ENCODE peak calls at places on chromosomes 16 and 17, in four cellular contexts. O is nephron progenitor cell, U is fibroblast of mammary gland, K is heart left ventricle. W is an unnamed sample.

GRCh38 chr16:4679854-4680636 is 13.3 kb upstream of the NUDT16L1 start:
- DNase-seq in O (no peak), U (peak; percentile 91), K (peak; percentile 76), W (peak; percentile 66)

GRCh38 chr17:17494499-17495447 is 1.4 kb downstream of the RASD1 start:
- DNase-seq in O (peak; percentile 72), U (peak; percentile 47), K (peak; percentile 71), W (peak; percentile 53)

GRCh38 chr17:79088266-79088996 is 13.8 kb downstream of the ENGASE start:
- DNase-seq in O (no peak), U (no peak), K (no peak), W (no peak)

GRCh38 chr17:44383363-44383762 is 6.1 kb downstream of the ITGA2B start:
- DNase-seq in O (no peak), U (no peak), K (no peak), W (no peak)

GRCh38 chr17:69710926-69711325 is 296.4 kb downstream of the MAP2K6 start:
- DNase-seq in O (no peak), U (peak; percentile 48), K (no peak), W (no peak)

GRCh38 chr17:19487009-19487600 is 46.5 kb upstream of the SLC47A1 start:
- DNase-seq in O (no peak), U (peak; percentile 19), K (no peak), W (no peak)

GRCh38 chr16:83552193-83552592 is 255.6 kb upstream of the HSBP1 start:
- DNase-seq in O (no peak), U (peak; percentile 33), K (no peak), W (no peak)

GRCh38 chr17:41800601-41801373 is 11.0 kb downstream of the P3H4 start:
- DNase-seq in O (peak; percentile 49), U (peak; percentile 50), K (peak; percentile 29), W (no peak)

GRCh38 chr16:49834496-49835009 is 21.4 kb downstream of the ZNF423 start:
- DNase-seq in O (peak; percentile 70), U (no peak), K (peak; percentile 88), W (no peak)

GRCh38 chr16:79664407-79664806 is 63.9 kb upstream of the MAF start:
- DNase-seq in O (no peak), U (no peak), K (no peak), W (no peak)

GRCh38 chr17:6421700-6422604 is 13.0 kb downstream of the AIPL1 start:
- DNase-seq in O (peak; percentile 92), U (peak; percentile 75), K (peak; percentile 84), W (peak; percentile 79)

GRCh38 chr17:16398270-16399267 is 16.8 kb upstream of the TRPV2 start:
- DNase-seq in O (no peak), U (no peak), K (no peak), W (no peak)

GRCh38 chr16:78258651-78259050 is 159.2 kb downstream of the WWOX start:
- DNase-seq in O (no peak), U (no peak), K (no peak), W (no peak)

GRCh38 chr17:44758414-44759095 is at the start of gene ADAM11:
- DNase-seq in O (peak; percentile 61), U (no peak), K (peak; percentile 33), W (no peak)

GRCh38 chr17:43587647-43588046 is 41.5 kb upstream of the ETV4 start:
- DNase-seq in O (no peak), U (no peak), K (no peak), W (no peak)

GRCh38 chr16:19472487-19472886 is 49.4 kb downstream of the GDE1 start:
- DNase-seq in O (no peak), U (no peak), K (no peak), W (no peak)

GRCh38 chr16:21260870-21261791 is 17.0 kb downstream of the CRYM start:
- DNase-seq in O (no peak), U (peak; percentile 98), K (no peak), W (no peak)

GRCh38 chr17:48994548-48995331 is 2.4 kb upstream of the IGF2BP1 start:
- DNase-seq in O (no peak), U (no peak), K (no peak), W (no peak)

GRCh38 chr17:8372422-8372821 is 4.1 kb downstream of the KRABD2 start:
- DNase-seq in O (no peak), U (no peak), K (no peak), W (no peak)

GRCh38 chr16:1979271-1980025 is 1.8 kb downstream of the NOXO1 start:
- DNase-seq in O (peak; percentile 47), U (peak; percentile 15), K (no peak), W (no peak)

GRCh38 chr17:50956750-50957523 is 90.8 kb upstream of the TOB1 start:
- DNase-seq in O (peak; percentile 70), U (peak; percentile 55), K (peak; percentile 75), W (peak; percentile 68)

GRCh38 chr17:73142763-73143395 is 21.9 kb upstream of the SSTR2 start:
- DNase-seq in O (no peak), U (peak; percentile 49), K (no peak), W (no peak)

GRCh38 chr17:65449495-65449894 is 112.0 kb downstream of the AXIN2 start:
- DNase-seq in O (no peak), U (no peak), K (no peak), W (no peak)
- TF ChIP-seq CTCF in O (no peak), U (no peak), K (no peak), W (no peak)

DNA sequence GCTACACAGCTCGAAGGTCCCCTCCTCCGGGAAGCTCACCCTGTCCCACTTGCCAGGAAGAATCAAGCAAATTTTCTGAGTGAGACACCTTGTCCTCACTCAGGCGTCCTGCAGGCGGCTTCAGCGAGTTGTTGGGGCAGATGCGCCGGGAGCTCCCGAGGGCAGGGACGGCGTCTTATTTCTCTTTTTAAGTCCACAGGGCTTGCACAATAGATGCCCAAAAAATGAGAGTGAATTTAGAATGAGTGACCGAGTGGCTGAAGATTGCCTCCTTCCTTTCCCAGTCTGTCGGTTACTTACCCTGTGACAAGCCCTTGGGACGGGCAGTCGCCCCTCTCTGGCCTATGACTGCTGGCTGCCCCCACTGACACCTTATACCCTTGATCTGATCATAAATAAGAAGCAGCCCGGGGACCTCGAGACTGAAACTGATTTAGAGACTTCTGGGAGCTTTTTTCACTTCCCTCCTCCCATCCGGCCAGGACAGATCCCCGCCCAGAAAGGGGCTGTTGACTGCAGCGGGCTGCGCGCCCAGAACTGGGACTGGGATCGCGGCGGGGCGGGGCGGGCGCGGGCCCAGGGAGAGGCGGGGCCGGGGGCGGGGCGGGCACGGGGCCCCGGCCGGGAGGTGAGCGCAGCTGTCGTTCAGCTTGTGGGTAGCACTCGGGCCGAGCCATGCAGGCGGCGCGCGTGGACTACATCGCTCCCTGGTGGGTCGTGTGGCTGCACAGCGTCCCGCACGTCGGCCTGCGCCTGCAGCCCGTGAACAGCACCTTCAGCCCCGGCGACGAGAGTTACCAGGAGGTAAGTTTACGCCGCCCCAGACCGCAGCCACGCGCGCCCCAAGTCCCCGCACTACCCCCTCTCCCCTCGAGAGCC is at the start of gene TTYH2:
- DNase-seq in O (peak; percentile 89), U (peak; percentile 81), K (peak; percentile 94), W (peak; percentile 86)
- TF ChIP-seq CTCF in O (peak; percentile 32), U (peak; percentile 36), K (no peak), W (no peak)

GRCh38 chr17:33712120-33712519 is 419.0 kb upstream of the ASIC2 start:
- DNase-seq in O (no peak), U (no peak), K (no peak), W (no peak)
- TF ChIP-seq CTCF in O (no peak), U (no peak), K (no peak), W (no peak)

GRCh38 chr17:33945641-33946546 is 309.2 kb upstream of the CCL2 start:
- DNase-seq in O (no peak), U (no peak), K (no peak), W (no peak)

GRCh38 chr17:33948299-33948698 is 306.8 kb upstream of the CCL2 start:
- DNase-seq in O (no peak), U (no peak), K (no peak), W (peak; percentile 91)

GRCh38 chr17:33947762-33948161 is 307.3 kb upstream of the CCL2 start:
- DNase-seq in O (no peak), U (no peak), K (no peak), W (no peak)

GRCh38 chr17:33950061-33950460 is 305.0 kb upstream of the CCL2 start:
- DNase-seq in O (no peak), U (no peak), K (no peak), W (no peak)

GRCh38 chr17:33949100-33949499 is 306.0 kb upstream of the CCL2 start:
- DNase-seq in O (peak; percentile 37), U (no peak), K (no peak), W (no peak)
- TF ChIP-seq CTCF in O (peak; percentile 46), U (peak; percentile 23), K (no peak), W (no peak)

DNA sequence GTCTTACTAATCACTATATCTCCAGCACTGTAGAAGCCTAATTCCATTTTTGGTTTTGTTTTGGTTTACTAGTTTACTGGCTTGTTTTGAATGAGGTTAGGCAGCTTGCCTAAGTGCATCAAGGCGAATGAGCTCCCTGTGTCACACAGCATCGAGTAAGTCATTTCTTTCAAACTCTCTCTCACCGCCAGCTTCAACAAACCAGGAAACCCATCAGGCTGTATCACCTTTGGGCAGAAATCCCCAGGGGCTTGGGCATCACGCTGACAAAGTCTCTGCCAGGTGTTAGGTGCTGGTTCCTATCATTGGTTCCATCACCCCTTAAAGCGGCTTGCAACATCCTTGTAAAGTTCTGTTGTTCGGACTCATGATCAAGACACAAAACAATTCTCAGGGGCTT is 226.6 kb downstream of the GRIN2A start:
- DNase-seq in O (no peak), U (no peak), K (no peak), W (no peak)
- TF ChIP-seq CTCF in O (no peak), U (no peak), K (no peak), W (no peak)

GRCh38 chr16:25030420-25031131 is 15.4 kb upstream of the ARHGAP17 start:
- DNase-seq in O (no peak), U (no peak), K (no peak), W (no peak)
- TF ChIP-seq CTCF in O (no peak), U (no peak), K (no peak), W (no peak)

DNA sequence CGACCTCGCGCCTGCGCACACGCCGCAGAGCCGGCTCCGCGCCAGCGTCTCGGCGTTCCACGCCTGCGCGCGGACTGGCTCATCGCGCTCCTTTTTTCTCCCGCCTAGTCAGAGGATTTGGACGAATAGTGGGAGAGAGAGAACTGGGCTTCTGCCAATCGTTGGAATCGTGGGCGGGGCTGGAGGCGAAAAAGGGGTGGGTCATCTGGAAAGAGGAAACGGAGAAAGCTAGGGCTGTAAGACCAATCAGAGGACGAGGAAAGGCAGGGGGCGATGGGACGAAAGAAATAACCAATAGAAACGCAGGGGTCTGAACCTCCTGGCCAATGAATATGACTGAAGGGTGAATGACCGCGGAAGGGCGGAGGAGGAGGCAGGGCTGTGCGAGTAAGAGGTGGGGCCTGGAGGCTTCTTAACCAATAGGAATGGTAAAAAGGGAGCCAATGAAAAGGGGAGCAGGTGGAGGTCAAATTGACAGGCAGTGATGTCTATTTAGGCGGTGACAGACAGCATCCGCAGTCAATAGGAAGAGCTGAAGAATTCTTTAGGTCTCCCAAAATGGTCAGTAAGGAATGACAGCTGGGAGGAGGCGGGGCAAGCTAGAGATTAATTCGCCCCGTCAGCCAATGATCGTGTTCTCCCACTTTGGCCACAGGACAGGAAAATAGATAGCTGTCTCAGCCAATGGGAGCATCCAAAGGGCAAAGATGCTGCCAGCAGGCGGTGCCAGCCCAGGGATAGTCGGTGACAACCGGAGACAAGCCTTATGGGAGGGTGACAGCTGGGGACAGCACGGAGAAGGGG is at the start of gene TBC1D10B:
- DNase-seq in O (peak; percentile 99), U (peak; percentile 100), K (peak; percentile 99), W (peak; percentile 100)
- TF ChIP-seq CTCF in O (no peak), U (no peak), K (no peak), W (peak; percentile 26)

GRCh38 chr16:31714899-31715504 is 158.6 kb upstream of the ZNF267 start:
- DNase-seq in O (no peak), U (peak; percentile 14), K (no peak), W (no peak)
- TF ChIP-seq CTCF in O (no peak), U (no peak), K (no peak), W (no peak)

W was measured in dorsolateral prefrontal cortex.